ENCODE peak calls at places on chromosomes 11 and 22, in six cellular contexts. One of them, this sample, is unnamed.

GRCh38 chr11:43694477-43694876 is 13.9 kb downstream of the HSD17B12 start:
- DNase-seq in GM12865: no peak
- DNase-seq in psoas muscle: no peak
- DNase-seq in mesothelial cell of epicardium: no peak
- DNase-seq in GM20000: no peak
- DNase-seq in right atrium auricular region: no peak
- DNase-seq in this sample: no peak

GRCh38 chr11:72676874-72677341 is 2.7 kb upstream of the PDE2A start:
- DNase-seq in GM12865: peak; percentile 49
- DNase-seq in psoas muscle: peak; percentile 76
- DNase-seq in mesothelial cell of epicardium: peak; percentile 78
- DNase-seq in GM20000: peak; percentile 60
- DNase-seq in right atrium auricular region: no peak
- DNase-seq in this sample: no peak

GRCh38 chr22:45548991-45549736 is 46.5 kb downstream of the FBLN1 start:
- DNase-seq in GM12865: no peak
- DNase-seq in psoas muscle: peak; percentile 68
- DNase-seq in mesothelial cell of epicardium: no peak
- DNase-seq in GM20000: no peak
- DNase-seq in right atrium auricular region: peak; percentile 86
- DNase-seq in this sample: no peak

GRCh38 chr22:20064140-20064480 is 15.9 kb upstream of the DGCR8 start:
- DNase-seq in GM12865: no peak
- DNase-seq in psoas muscle: no peak
- DNase-seq in mesothelial cell of epicardium: no peak
- DNase-seq in GM20000: no peak
- DNase-seq in right atrium auricular region: no peak
- DNase-seq in this sample: no peak

GRCh38 chr22:19110064-19110458 is 12.2 kb downstream of the DGCR2 start:
- DNase-seq in GM12865: no peak
- DNase-seq in psoas muscle: no peak
- DNase-seq in mesothelial cell of epicardium: no peak
- DNase-seq in GM20000: no peak
- DNase-seq in right atrium auricular region: no peak
- DNase-seq in this sample: no peak

GRCh38 chr11:110679323-110679980 is 32.8 kb downstream of the ARHGAP20 start:
- DNase-seq in GM12865: no peak
- DNase-seq in psoas muscle: no peak
- DNase-seq in mesothelial cell of epicardium: no peak
- DNase-seq in GM20000: no peak
- DNase-seq in right atrium auricular region: no peak
- DNase-seq in this sample: no peak

GRCh38 chr11:57073121-57073520 is 84.4 kb downstream of the OR5AK2 start:
- DNase-seq in GM12865: no peak
- DNase-seq in psoas muscle: no peak
- DNase-seq in mesothelial cell of epicardium: no peak
- DNase-seq in GM20000: no peak
- DNase-seq in right atrium auricular region: no peak
- DNase-seq in this sample: no peak

GRCh38 chr22:29610780-29611179 is 7.3 kb downstream of the NF2 start:
- DNase-seq in GM12865: no peak
- DNase-seq in psoas muscle: no peak
- DNase-seq in mesothelial cell of epicardium: no peak
- DNase-seq in GM20000: no peak
- DNase-seq in right atrium auricular region: no peak
- DNase-seq in this sample: no peak

GRCh38 chr11:44973634-44974401 is 23.1 kb upstream of the TP53I11 start:
- DNase-seq in GM12865: no peak
- DNase-seq in psoas muscle: no peak
- DNase-seq in mesothelial cell of epicardium: no peak
- DNase-seq in GM20000: no peak
- DNase-seq in right atrium auricular region: no peak
- DNase-seq in this sample: no peak

GRCh38 chr11:898160-898517 is 12.5 kb downstream of the CHID1 start:
- DNase-seq in GM12865: no peak
- DNase-seq in psoas muscle: peak; percentile 54
- DNase-seq in mesothelial cell of epicardium: no peak
- DNase-seq in GM20000: no peak
- DNase-seq in right atrium auricular region: no peak
- DNase-seq in this sample: no peak

GRCh38 chr22:20566420-20567260 is 59.2 kb downstream of the MED15 start:
- DNase-seq in GM12865: no peak
- DNase-seq in psoas muscle: peak; percentile 51
- DNase-seq in mesothelial cell of epicardium: no peak
- DNase-seq in GM20000: no peak
- DNase-seq in right atrium auricular region: no peak
- DNase-seq in this sample: no peak

GRCh38 chr11:126088999-126089398 is 26.3 kb upstream of the CDON start:
- DNase-seq in GM12865: no peak
- DNase-seq in psoas muscle: no peak
- DNase-seq in mesothelial cell of epicardium: no peak
- DNase-seq in GM20000: no peak
- DNase-seq in right atrium auricular region: no peak
- DNase-seq in this sample: no peak

GRCh38 chr22:43346521-43346929 is 3.4 kb upstream of the SCUBE1 start:
- DNase-seq in GM12865: peak; percentile 67
- DNase-seq in psoas muscle: peak; percentile 67
- DNase-seq in mesothelial cell of epicardium: no peak
- DNase-seq in GM20000: peak; percentile 85
- DNase-seq in right atrium auricular region: no peak
- DNase-seq in this sample: peak; percentile 35

GRCh38 chr11:94791216-94791889 is 23.2 kb downstream of the AMOTL1 start:
- DNase-seq in GM12865: no peak
- DNase-seq in psoas muscle: no peak
- DNase-seq in mesothelial cell of epicardium: no peak
- DNase-seq in GM20000: no peak
- DNase-seq in right atrium auricular region: no peak
- DNase-seq in this sample: no peak

GRCh38 chr22:24117942-24118341 is 63.3 kb upstream of the SUSD2 start:
- DNase-seq in GM12865: no peak
- DNase-seq in psoas muscle: no peak
- DNase-seq in mesothelial cell of epicardium: no peak
- DNase-seq in GM20000: no peak
- DNase-seq in right atrium auricular region: no peak
- DNase-seq in this sample: no peak

GRCh38 chr11:75277991-75278790 is 37.6 kb downstream of the TPBGL start:
- DNase-seq in GM12865: no peak
- DNase-seq in psoas muscle: peak; percentile 39
- DNase-seq in mesothelial cell of epicardium: peak; percentile 18
- DNase-seq in GM20000: no peak
- DNase-seq in right atrium auricular region: no peak
- DNase-seq in this sample: no peak

GRCh38 chr11:81007046-81007445 is 1566.2 kb upstream of the TENM4 start:
- DNase-seq in GM12865: no peak
- DNase-seq in psoas muscle: no peak
- DNase-seq in mesothelial cell of epicardium: no peak
- DNase-seq in GM20000: peak; percentile 9
- DNase-seq in right atrium auricular region: no peak
- DNase-seq in this sample: no peak

GRCh38 chr11:17736921-17737817 is 2.6 kb downstream of the KCNC1 start:
- DNase-seq in GM12865: no peak
- DNase-seq in psoas muscle: peak; percentile 23
- DNase-seq in mesothelial cell of epicardium: no peak
- DNase-seq in GM20000: no peak
- DNase-seq in right atrium auricular region: no peak
- DNase-seq in this sample: no peak

GRCh38 chr11:17738350-17739207 is 4.0 kb downstream of the KCNC1 start:
- DNase-seq in GM12865: no peak
- DNase-seq in psoas muscle: peak; percentile 44
- DNase-seq in mesothelial cell of epicardium: no peak
- DNase-seq in GM20000: no peak
- DNase-seq in right atrium auricular region: no peak
- DNase-seq in this sample: no peak

GRCh38 chr11:17734986-17735822 is 623 bp downstream of the KCNC1 start:
- DNase-seq in GM12865: peak; percentile 55
- DNase-seq in psoas muscle: peak; percentile 84
- DNase-seq in mesothelial cell of epicardium: peak; percentile 73
- DNase-seq in GM20000: peak; percentile 86
- DNase-seq in right atrium auricular region: no peak
- DNase-seq in this sample: no peak

GRCh38 chr11:17734418-17734911 is at the start of gene KCNC1:
- DNase-seq in GM12865: peak; percentile 15
- DNase-seq in psoas muscle: peak; percentile 70
- DNase-seq in mesothelial cell of epicardium: no peak
- DNase-seq in GM20000: peak; percentile 59
- DNase-seq in right atrium auricular region: no peak
- DNase-seq in this sample: peak; percentile 90

DNA sequence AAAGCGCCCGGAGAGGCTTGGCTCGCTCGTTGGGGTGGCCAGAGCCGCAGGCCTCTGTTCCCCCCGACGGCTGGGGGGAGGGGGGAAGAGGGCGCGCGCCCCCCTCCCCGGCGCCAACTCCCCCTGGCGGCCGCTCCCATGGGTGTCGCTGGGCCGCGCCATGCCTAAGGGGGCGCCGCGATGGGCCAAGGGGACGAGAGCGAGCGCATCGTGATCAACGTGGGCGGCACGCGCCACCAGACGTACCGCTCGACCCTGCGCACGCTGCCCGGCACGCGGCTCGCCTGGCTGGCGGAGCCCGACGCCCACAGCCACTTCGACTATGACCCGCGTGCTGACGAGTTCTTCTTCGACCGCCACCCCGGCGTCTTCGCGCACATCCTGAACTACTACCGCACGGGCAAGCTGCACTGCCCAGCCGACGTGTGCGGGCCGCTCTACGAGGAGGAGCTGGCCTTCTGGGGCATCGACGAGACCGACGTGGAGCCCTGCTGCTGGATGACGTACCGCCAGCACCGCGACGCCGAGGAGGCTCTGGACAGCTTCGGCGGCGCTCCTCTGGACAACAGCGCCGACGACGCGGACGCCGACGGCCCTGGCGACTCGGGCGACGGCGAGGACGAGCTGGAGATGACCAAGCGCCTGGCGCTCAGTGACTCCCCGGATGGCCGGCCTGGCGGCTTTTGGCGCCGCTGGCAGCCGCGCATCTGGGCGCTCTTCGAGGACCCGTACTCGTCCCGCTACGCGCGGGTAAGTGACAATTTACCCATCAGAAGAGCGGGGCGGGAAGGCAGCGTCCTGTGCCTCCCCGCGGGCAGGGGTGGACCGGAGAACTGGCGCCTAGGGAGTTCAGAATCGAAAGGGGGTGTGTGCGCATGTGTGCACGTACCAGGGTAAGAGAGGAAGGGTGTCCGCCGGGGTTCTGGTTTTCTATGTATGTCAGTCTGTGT is 1.5 kb downstream of the KCNC1 start:
- DNase-seq in GM12865: no peak
- DNase-seq in psoas muscle: peak; percentile 48
- DNase-seq in mesothelial cell of epicardium: no peak
- DNase-seq in GM20000: no peak
- DNase-seq in right atrium auricular region: no peak
- DNase-seq in this sample: no peak
- TF ChIP-seq CTCF in GM12865: no peak
- TF ChIP-seq CTCF in psoas muscle: peak; percentile 15
- TF ChIP-seq CTCF in mesothelial cell of epicardium: peak; percentile 53
- TF ChIP-seq CTCF in GM20000: no peak
- TF ChIP-seq CTCF in right atrium auricular region: no peak
- TF ChIP-seq CTCF in this sample: peak; percentile 21

GRCh38 chr11:69704508-69705245 is 855 bp upstream of the FGF19 start:
- DNase-seq in GM12865: no peak
- DNase-seq in psoas muscle: no peak
- DNase-seq in mesothelial cell of epicardium: peak; percentile 48
- DNase-seq in GM20000: peak; percentile 64
- DNase-seq in right atrium auricular region: no peak
- DNase-seq in this sample: peak; percentile 39
- TF ChIP-seq CTCF in GM12865: peak; percentile 24
- TF ChIP-seq CTCF in psoas muscle: peak; percentile 19
- TF ChIP-seq CTCF in mesothelial cell of epicardium: peak; percentile 38
- TF ChIP-seq CTCF in GM20000: no peak
- TF ChIP-seq CTCF in right atrium auricular region: peak; percentile 20
- TF ChIP-seq CTCF in this sample: peak; percentile 42

GRCh38 chr11:41286751-41287150 is 172.7 kb downstream of the LRRC4C start:
- DNase-seq in GM12865: no peak
- DNase-seq in psoas muscle: no peak
- DNase-seq in mesothelial cell of epicardium: no peak
- DNase-seq in GM20000: no peak
- DNase-seq in right atrium auricular region: no peak
- DNase-seq in this sample: no peak

GRCh38 chr11:41289408-41289807 is 170.0 kb downstream of the LRRC4C start:
- DNase-seq in GM12865: peak; percentile 73
- DNase-seq in psoas muscle: no peak
- DNase-seq in mesothelial cell of epicardium: no peak
- DNase-seq in GM20000: no peak
- DNase-seq in right atrium auricular region: no peak
- DNase-seq in this sample: no peak
- TF ChIP-seq CTCF in GM12865: peak; percentile 23
- TF ChIP-seq CTCF in psoas muscle: no peak
- TF ChIP-seq CTCF in mesothelial cell of epicardium: no peak
- TF ChIP-seq CTCF in GM20000: no peak
- TF ChIP-seq CTCF in right atrium auricular region: no peak
- TF ChIP-seq CTCF in this sample: no peak

DNA sequence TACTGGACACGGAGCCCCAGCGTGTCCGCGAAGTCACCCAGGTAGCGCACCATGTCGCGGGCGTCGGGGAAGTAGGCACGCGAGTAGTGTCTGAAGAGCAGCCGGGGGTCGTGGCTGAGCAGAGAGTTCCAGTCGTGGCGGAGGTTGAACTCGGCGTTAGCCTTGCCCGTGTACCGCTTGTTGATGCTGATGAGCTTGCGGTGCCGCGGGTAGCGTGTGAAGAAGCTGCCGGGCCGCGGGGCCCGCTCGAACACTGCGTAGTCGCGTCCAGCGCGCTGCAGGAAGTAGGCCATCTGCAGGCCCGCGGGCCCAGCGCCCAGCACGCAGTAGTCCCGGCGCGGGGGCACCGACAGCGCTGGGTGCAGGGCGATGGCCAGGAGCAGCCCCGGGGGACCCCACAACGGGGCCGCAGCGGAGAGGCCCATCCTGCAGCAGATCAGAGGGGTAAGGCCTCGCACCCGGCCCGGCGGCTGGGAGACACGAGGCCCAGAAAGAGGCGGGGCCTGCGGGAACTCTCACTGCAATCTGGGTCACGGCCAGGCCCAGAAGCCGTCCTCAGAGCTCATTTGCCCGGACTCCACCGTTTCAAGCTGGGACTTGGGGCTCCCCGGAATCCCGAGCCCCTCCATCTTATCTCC is 723 bp downstream of the FOXRED2 start:
- DNase-seq in GM12865: no peak
- DNase-seq in psoas muscle: no peak
- DNase-seq in mesothelial cell of epicardium: no peak
- DNase-seq in GM20000: no peak
- DNase-seq in right atrium auricular region: no peak
- DNase-seq in this sample: no peak
- TF ChIP-seq CTCF in GM12865: no peak
- TF ChIP-seq CTCF in psoas muscle: no peak
- TF ChIP-seq CTCF in mesothelial cell of epicardium: no peak
- TF ChIP-seq CTCF in GM20000: no peak
- TF ChIP-seq CTCF in right atrium auricular region: no peak
- TF ChIP-seq CTCF in this sample: no peak

GRCh38 chr11:66264893-66265292 is 3.5 kb upstream of the RAB1B start:
- DNase-seq in GM12865: peak; percentile 40
- DNase-seq in psoas muscle: peak; percentile 49
- DNase-seq in mesothelial cell of epicardium: no peak
- DNase-seq in GM20000: no peak
- DNase-seq in right atrium auricular region: no peak
- DNase-seq in this sample: no peak
- TF ChIP-seq CTCF in GM12865: peak; percentile 49
- TF ChIP-seq CTCF in psoas muscle: peak; percentile 16
- TF ChIP-seq CTCF in mesothelial cell of epicardium: peak; percentile 43
- TF ChIP-seq CTCF in GM20000: peak; percentile 28
- TF ChIP-seq CTCF in right atrium auricular region: no peak
- TF ChIP-seq CTCF in this sample: peak; percentile 20

GRCh38 chr11:14905104-14906033 is 13.3 kb upstream of the CYP2R1 start:
- DNase-seq in GM12865: peak; percentile 90
- DNase-seq in psoas muscle: peak; percentile 57
- DNase-seq in mesothelial cell of epicardium: no peak
- DNase-seq in GM20000: peak; percentile 70
- DNase-seq in right atrium auricular region: peak; percentile 77
- DNase-seq in this sample: peak; percentile 27
- TF ChIP-seq CTCF in GM12865: peak; percentile 65
- TF ChIP-seq CTCF in psoas muscle: no peak
- TF ChIP-seq CTCF in mesothelial cell of epicardium: no peak
- TF ChIP-seq CTCF in GM20000: no peak
- TF ChIP-seq CTCF in right atrium auricular region: peak; percentile 57
- TF ChIP-seq CTCF in this sample: no peak